ENCODE peak calls at places on chromosomes 4 and X, in ten cellular contexts. K, I, D, X, S, Q, Y, M, P and Z are unnamed samples.

GRCh38 chr4:79442422-79442821 is 34.4 kb upstream of the GK2 start:
- DNase-seq in K (no peak), I (no peak), D (peak), X (no peak), S (peak), Q (no peak), Y (no peak), M (no peak), P (no peak), Z (no peak)

GRCh38 chrX:119573222-119573621 is 1.1 kb upstream of the UBE2A start:
- DNase-seq in K (no peak), I (no peak), D (no peak), X (no peak), S (no peak), Q (no peak), Y (no peak), M (no peak), P (no peak), Z (no peak)

GRCh38 chrX:150692837-150693781 is at the start of gene MTMR1:
- DNase-seq in K (peak), I (peak), D (peak), X (peak), S (no peak), Q (peak), Y (peak), M (no peak), P (no peak), Z (no peak)

GRCh38 chr4:2269206-2269531 is 7.3 kb upstream of the MXD4 start:
- DNase-seq in K (no peak), I (peak), D (no peak), X (no peak), S (no peak), Q (no peak), Y (no peak), M (no peak), P (no peak), Z (no peak)

GRCh38 chr4:110085131-110085530 is 113.3 kb downstream of the ELOVL6 start:
- DNase-seq in K (no peak), I (no peak), D (no peak), X (no peak), S (peak), Q (peak), Y (peak), M (no peak), P (no peak), Z (no peak)

GRCh38 chr4:21195682-21196081 is 495.4 kb downstream of the PACRGL start:
- DNase-seq in K (no peak), I (no peak), D (no peak), X (no peak), S (no peak), Q (no peak), Y (peak), M (no peak), P (no peak), Z (no peak)

GRCh38 chr4:48462363-48462762 is 20.8 kb upstream of the SLC10A4 start:
- DNase-seq in K (no peak), I (no peak), D (no peak), X (no peak), S (no peak), Q (no peak), Y (no peak), M (no peak), P (peak), Z (no peak)

GRCh38 chr4:38132140-38132673 is 172.0 kb downstream of the PTTG2 start:
- DNase-seq in K (peak), I (no peak), D (peak), X (no peak), S (peak), Q (peak), Y (peak), M (peak), P (peak), Z (no peak)

GRCh38 chrX:47091149-47091775 is 13.0 kb downstream of the RGN start:
- DNase-seq in K (no peak), I (no peak), D (peak), X (no peak), S (peak), Q (peak), Y (peak), M (no peak), P (no peak), Z (no peak)

GRCh38 chr4:29153642-29154041 is 1566.5 kb upstream of the PCDH7 start:
- DNase-seq in K (no peak), I (no peak), D (no peak), X (no peak), S (peak), Q (no peak), Y (no peak), M (no peak), P (no peak), Z (no peak)

GRCh38 chr4:139501531-139502311 is 47.8 kb downstream of the RAB33B start:
- DNase-seq in K (no peak), I (no peak), D (no peak), X (no peak), S (no peak), Q (no peak), Y (no peak), M (no peak), P (no peak), Z (no peak)

GRCh38 chr4:83548151-83548905 is 12.4 kb downstream of the GPAT3 start:
- DNase-seq in K (peak), I (peak), D (peak), X (peak), S (peak), Q (peak), Y (peak), M (peak), P (peak), Z (peak)

GRCh38 chr4:165502919-165503907 is 124.4 kb downstream of the CPE start:
- DNase-seq in K (no peak), I (no peak), D (peak), X (peak), S (peak), Q (no peak), Y (peak), M (no peak), P (no peak), Z (no peak)

GRCh38 chr4:28675582-28675981 is 1814.9 kb downstream of the STIM2 start:
- DNase-seq in K (no peak), I (no peak), D (peak), X (no peak), S (no peak), Q (no peak), Y (no peak), M (no peak), P (no peak), Z (no peak)

GRCh38 chr4:76745264-76745663 is 152.7 kb downstream of the SOWAHB start:
- DNase-seq in K (no peak), I (no peak), D (peak), X (no peak), S (peak), Q (no peak), Y (no peak), M (no peak), P (peak), Z (no peak)

GRCh38 chr4:73006286-73006990 is 63.1 kb downstream of the COX18 start:
- DNase-seq in K (no peak), I (no peak), D (no peak), X (no peak), S (no peak), Q (peak), Y (no peak), M (no peak), P (no peak), Z (no peak)

GRCh38 chr4:76535603-76536380 is 100.8 kb downstream of the SHROOM3 start:
- DNase-seq in K (no peak), I (no peak), D (no peak), X (no peak), S (no peak), Q (no peak), Y (peak), M (no peak), P (peak), Z (no peak)

GRCh38 chrX:134948333-134949241 is 42.2 kb upstream of the SMIM10 start:
- DNase-seq in K (peak), I (no peak), D (peak), X (peak), S (peak), Q (no peak), Y (peak), M (peak), P (no peak), Z (no peak)

GRCh38 chrX:47482512-47483309 is at the start of gene ZNF41:
- DNase-seq in K (peak), I (peak), D (peak), X (peak), S (peak), Q (peak), Y (peak), M (no peak), P (no peak), Z (peak)

GRCh38 chrX:53990201-53990600 is 54.1 kb downstream of the PHF8 start:
- DNase-seq in K (no peak), I (no peak), D (no peak), X (no peak), S (no peak), Q (no peak), Y (no peak), M (no peak), P (no peak), Z (no peak)

GRCh38 chrX:10079155-10079711 is 77.5 kb upstream of the CLCN4 start:
- DNase-seq in K (no peak), I (no peak), D (no peak), X (no peak), S (peak), Q (no peak), Y (no peak), M (no peak), P (no peak), Z (no peak)

GRCh38 chr4:7890635-7891393 is 48.8 kb downstream of the AFAP1 start:
- DNase-seq in K (peak), I (no peak), D (peak), X (no peak), S (peak), Q (no peak), Y (peak), M (peak), P (peak), Z (no peak)

GRCh38 chr4:147735413-147736301 is 3.8 kb downstream of the ARHGAP10 start:
- DNase-seq in K (no peak), I (no peak), D (no peak), X (no peak), S (no peak), Q (peak), Y (no peak), M (no peak), P (no peak), Z (no peak)

GRCh38 chrX:83019258-83019657 is 488.8 kb upstream of the POU3F4 start:
- DNase-seq in K (no peak), I (no peak), D (no peak), X (no peak), S (no peak), Q (no peak), Y (no peak), M (no peak), P (no peak), Z (no peak)

GRCh38 chr4:65580551-65580950 is 89.7 kb downstream of the EPHA5 start:
- DNase-seq in K (no peak), I (no peak), D (peak), X (no peak), S (peak), Q (no peak), Y (peak), M (no peak), P (no peak), Z (no peak)

GRCh38 chr4:186715077-186715476 is 8.6 kb downstream of the FAT1 start:
- DNase-seq in K (no peak), I (no peak), D (no peak), X (no peak), S (no peak), Q (no peak), Y (no peak), M (no peak), P (no peak), Z (no peak)

GRCh38 chr4:106809083-106809482 is 227.0 kb downstream of the DKK2 start:
- DNase-seq in K (peak), I (no peak), D (peak), X (no peak), S (peak), Q (peak), Y (peak), M (no peak), P (peak), Z (no peak)

GRCh38 chrX:10769165-10769564 is 148.8 kb upstream of the MID1 start:
- DNase-seq in K (no peak), I (no peak), D (peak), X (peak), S (peak), Q (peak), Y (peak), M (no peak), P (peak), Z (peak)

GRCh38 chrX:19799319-19800182 is 87.8 kb downstream of the SH3KBP1 start:
- DNase-seq in K (no peak), I (no peak), D (no peak), X (no peak), S (peak), Q (peak), Y (peak), M (no peak), P (peak), Z (no peak)

GRCh38 chr4:37879365-37879764 is 11.5 kb upstream of the TBC1D1 start:
- DNase-seq in K (no peak), I (no peak), D (no peak), X (no peak), S (no peak), Q (no peak), Y (no peak), M (no peak), P (no peak), Z (no peak)

GRCh38 chr4:184994010-184994622 is 24.2 kb upstream of the HELT start:
- DNase-seq in K (no peak), I (no peak), D (no peak), X (no peak), S (no peak), Q (no peak), Y (no peak), M (no peak), P (no peak), Z (no peak)

GRCh38 chr4:165394275-165394674 is 15.5 kb downstream of the CPE start:
- DNase-seq in K (peak), I (no peak), D (peak), X (no peak), S (peak), Q (no peak), Y (peak), M (no peak), P (no peak), Z (no peak)

GRCh38 chr4:33966808-33967207 is 2277.5 kb downstream of the ARAP2 start:
- DNase-seq in K (no peak), I (no peak), D (no peak), X (no peak), S (no peak), Q (no peak), Y (no peak), M (no peak), P (no peak), Z (no peak)

GRCh38 chr4:2806392-2807355 is 13.8 kb downstream of the SH3BP2 start:
- DNase-seq in K (no peak), I (peak), D (no peak), X (no peak), S (peak), Q (no peak), Y (no peak), M (no peak), P (no peak), Z (no peak)

GRCh38 chrX:70033348-70033747 is 16.4 kb downstream of the AWAT2 start:
- DNase-seq in K (no peak), I (no peak), D (no peak), X (peak), S (peak), Q (peak), Y (peak), M (no peak), P (no peak), Z (no peak)

GRCh38 chr4:78937837-78938236 is 1.4 kb downstream of the PAQR3 start:
- DNase-seq in K (no peak), I (no peak), D (no peak), X (no peak), S (peak), Q (no peak), Y (peak), M (no peak), P (peak), Z (no peak)

GRCh38 chr4:184762100-184762499 is 28.2 kb upstream of the CENPU start:
- DNase-seq in K (no peak), I (no peak), D (no peak), X (no peak), S (no peak), Q (peak), Y (no peak), M (no peak), P (no peak), Z (no peak)

GRCh38 chrX:150704030-150704613 is 10.9 kb downstream of the MTMR1 start:
- DNase-seq in K (no peak), I (no peak), D (no peak), X (no peak), S (peak), Q (no peak), Y (peak), M (peak), P (no peak), Z (no peak)